ENCODE peak calls at places on chromosomes 6 and 20, in eight cellular contexts. M is dorsolateral prefrontal cortex; Z is CD8-positive, alpha-beta T cell; T is uterus; E is keratinocyte; H is lower lobe of right lung; D is AG04450; W is fibroblast of pulmonary artery. S is an unnamed sample.

GRCh38 chr6:90892271-90892670 is 305.4 kb upstream of the MAP3K7 start:
- DNase-seq in W (no peak), D (no peak), E (no peak), Z (no peak), H (no peak), T (no peak), M (no peak), S (no peak)

GRCh38 chr6:129662980-129663431 is 47.0 kb downstream of the ARHGAP18 start:
- DNase-seq in H (no peak), E (no peak), D (no peak), Z (no peak), T (no peak), W (no peak), M (no peak), S (no peak)

GRCh38 chr20:911882-912600 is 4.1 kb downstream of the ANGPT4 start:
- DNase-seq in Z (no peak), M (no peak), T (no peak), H (no peak), E (no peak), D (no peak), W (no peak), S (no peak)

GRCh38 chr6:13709698-13710551 is 1.7 kb downstream of the RANBP9 start:
- DNase-seq in H (no peak), Z (no peak), D (no peak), M (no peak), W (peak), E (no peak), T (no peak), S (peak)

GRCh38 chr6:41162687-41163418 is at the start of gene TREM2:
- DNase-seq in D (no peak), Z (no peak), E (no peak), W (no peak), M (no peak), H (no peak), T (no peak), S (no peak)

GRCh38 chr6:92700411-92700810 is 718.9 kb downstream of the EPHA7 start:
- DNase-seq in H (no peak), M (no peak), Z (no peak), W (no peak), D (no peak), E (no peak), T (no peak), S (no peak)

GRCh38 chr6:131807644-131808459 is at the start of gene ENPP1:
- DNase-seq in E (no peak), T (peak), Z (peak), D (no peak), W (peak), M (peak), H (peak), S (no peak)

GRCh38 chr6:125310994-125311649 is 9.4 kb upstream of the HDDC2 start:
- DNase-seq in H (no peak), E (no peak), T (no peak), W (peak), M (peak), Z (no peak), D (peak), S (peak)

GRCh38 chr20:51775241-51775640 is 7.1 kb upstream of the ATP9A start:
- DNase-seq in W (no peak), H (no peak), Z (no peak), T (no peak), D (no peak), E (no peak), M (no peak), S (no peak)

GRCh38 chr6:37048851-37049734 is 43.6 kb downstream of the FGD2 start:
- DNase-seq in M (no peak), E (no peak), H (no peak), D (peak), Z (peak), W (peak), T (peak), S (peak)

GRCh38 chr6:54481096-54481495 is 172.9 kb downstream of the TINAG start:
- DNase-seq in H (no peak), D (no peak), T (no peak), W (peak), M (no peak), E (no peak), Z (no peak), S (no peak)

GRCh38 chr6:168058691-168059551 is 20.1 kb downstream of the FRMD1 start:
- DNase-seq in E (no peak), T (no peak), W (no peak), M (no peak), H (no peak), D (no peak), Z (no peak), S (no peak)

GRCh38 chr6:12313992-12314589 is 23.9 kb downstream of the EDN1 start:
- DNase-seq in E (no peak), T (no peak), M (no peak), H (no peak), Z (no peak), D (no peak), W (peak), S (no peak)

GRCh38 chr20:61308171-61308795 is 56.2 kb downstream of the CDH4 start:
- DNase-seq in M (no peak), D (no peak), Z (no peak), W (no peak), T (no peak), H (no peak), E (no peak), S (no peak)

GRCh38 chr6:42984924-42985475 is 630 bp downstream of the PPP2R5D start:
- DNase-seq in M (no peak), W (no peak), H (no peak), Z (no peak), T (no peak), E (no peak), D (no peak), S (no peak)

GRCh38 chr20:31604567-31605030 is 490 bp upstream of the ID1 start:
- DNase-seq in E (no peak), W (no peak), M (no peak), Z (no peak), T (no peak), H (no peak), D (no peak), S (no peak)

GRCh38 chr6:154352898-154353585 is 3.6 kb downstream of the IPCEF1 start:
- DNase-seq in W (no peak), E (no peak), D (no peak), T (no peak), H (no peak), Z (no peak), M (no peak), S (no peak)

GRCh38 chr6:14000901-14001300 is 76.1 kb downstream of the RNF182 start:
- DNase-seq in Z (no peak), D (no peak), M (no peak), H (no peak), W (peak), T (no peak), E (no peak), S (no peak)

GRCh38 chr20:17857639-17858449 is 110.8 kb downstream of the SNX5 start:
- DNase-seq in H (no peak), Z (no peak), E (no peak), D (no peak), M (no peak), T (no peak), W (no peak), S (no peak)

GRCh38 chr20:53980101-53980500 is 90.3 kb downstream of the BCAS1 start:
- DNase-seq in Z (no peak), D (no peak), M (no peak), E (no peak), W (no peak), H (no peak), T (no peak), S (no peak)

GRCh38 chr6:72748759-72749158 is 126.9 kb downstream of the KCNQ5 start:
- DNase-seq in W (peak), M (no peak), E (peak), T (no peak), H (no peak), Z (no peak), D (peak), S (peak)

GRCh38 chr6:144219056-144219685 is 66.0 kb upstream of the UTRN start:
- DNase-seq in E (no peak), H (no peak), D (no peak), M (no peak), W (peak), T (no peak), Z (no peak), S (no peak)

GRCh38 chr6:78570044-78570443 is 297.3 kb upstream of the IRAK1BP1 start:
- DNase-seq in H (no peak), M (no peak), D (no peak), Z (no peak), E (no peak), T (no peak), W (no peak), S (no peak)

GRCh38 chr20:57465486-57465885 is 59.5 kb downstream of the CTCFL start:
- DNase-seq in E (no peak), T (no peak), M (no peak), D (no peak), W (no peak), H (peak), Z (no peak), S (no peak)

GRCh38 chr20:51195419-51195901 is 172.6 kb upstream of the KCNG1 start:
- DNase-seq in E (peak), D (no peak), W (peak), Z (no peak), H (no peak), T (no peak), M (no peak), S (peak)

GRCh38 chr20:2780948-2781347 is 19.5 kb downstream of the CPXM1 start:
- DNase-seq in W (no peak), T (no peak), E (no peak), Z (no peak), H (no peak), M (no peak), D (no peak), S (no peak)

GRCh38 chr6:12001004-12001705 is 11.0 kb upstream of the HIVEP1 start:
- DNase-seq in H (no peak), Z (no peak), W (peak), T (peak), D (no peak), E (no peak), M (no peak), S (no peak)

GRCh38 chr20:25090492-25091429 is 8.8 kb upstream of the VSX1 start:
- DNase-seq in D (no peak), Z (peak), H (no peak), M (no peak), W (no peak), E (no peak), T (no peak), S (no peak)

GRCh38 chr6:157169186-157169585 is 154.1 kb downstream of the TMEM242 start:
- DNase-seq in E (no peak), Z (no peak), W (no peak), H (no peak), M (no peak), T (no peak), D (no peak), S (no peak)

GRCh38 chr20:58945967-58946631 is 35.0 kb upstream of the NELFCD start:
- DNase-seq in H (no peak), T (no peak), M (no peak), W (no peak), Z (no peak), E (no peak), D (no peak), S (no peak)

GRCh38 chr6:124057448-124057847 is 253.8 kb downstream of the NKAIN2 start:
- DNase-seq in W (no peak), Z (no peak), E (no peak), D (no peak), M (no peak), T (no peak), H (no peak), S (no peak)

GRCh38 chr6:127207591-127208120 is 59.0 kb upstream of the RNF146 start:
- DNase-seq in D (no peak), M (no peak), T (no peak), H (no peak), E (no peak), W (peak), Z (no peak), S (peak)

GRCh38 chr6:127202676-127203075 is 64.0 kb upstream of the RNF146 start:
- DNase-seq in M (no peak), Z (no peak), D (no peak), E (no peak), W (no peak), T (no peak), H (no peak), S (no peak)

GRCh38 chr6:127204278-127204677 is 62.4 kb upstream of the RNF146 start:
- DNase-seq in Z (no peak), D (no peak), M (no peak), H (no peak), E (no peak), W (no peak), T (no peak), S (no peak)

GRCh38 chr6:127206531-127207065 is 60.1 kb upstream of the RNF146 start:
- DNase-seq in D (no peak), M (no peak), E (no peak), T (no peak), W (peak), Z (no peak), H (no peak), S (no peak)

GRCh38 chr6:127205031-127205430 is 61.6 kb upstream of the RNF146 start:
- DNase-seq in W (no peak), D (no peak), E (no peak), M (no peak), T (no peak), Z (no peak), H (no peak), S (no peak)
- TF ChIP-seq CTCF in W (no peak), D (no peak), E (no peak), M (no peak), T (no peak), Z (no peak), H (no peak), S (no peak)

DNA sequence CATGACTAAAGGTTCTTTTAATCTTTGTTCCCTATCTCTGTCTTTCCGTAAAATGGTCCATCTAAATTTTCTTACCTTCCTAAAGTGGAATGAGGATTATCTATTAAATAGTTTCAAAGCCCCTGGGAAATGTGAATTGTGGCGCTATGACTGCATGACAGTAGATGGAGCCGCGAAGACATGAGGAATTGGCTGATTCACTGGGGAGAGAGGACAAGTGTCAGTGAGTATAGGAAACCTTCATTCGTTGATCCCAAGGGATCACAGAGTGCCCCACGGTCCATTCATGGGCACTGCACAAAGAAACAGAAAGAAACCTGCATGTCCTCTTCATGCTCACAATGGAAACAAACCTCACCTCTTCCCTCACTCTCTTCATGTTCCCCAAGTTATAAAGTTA is 479.3 kb upstream of the BTBD3 start:
- DNase-seq in M (no peak), W (no peak), Z (no peak), D (no peak), H (no peak), T (no peak), E (no peak), S (no peak)
- TF ChIP-seq CTCF in M (no peak), W (no peak), Z (no peak), D (no peak), H (no peak), T (no peak), E (peak), S (no peak)

DNA sequence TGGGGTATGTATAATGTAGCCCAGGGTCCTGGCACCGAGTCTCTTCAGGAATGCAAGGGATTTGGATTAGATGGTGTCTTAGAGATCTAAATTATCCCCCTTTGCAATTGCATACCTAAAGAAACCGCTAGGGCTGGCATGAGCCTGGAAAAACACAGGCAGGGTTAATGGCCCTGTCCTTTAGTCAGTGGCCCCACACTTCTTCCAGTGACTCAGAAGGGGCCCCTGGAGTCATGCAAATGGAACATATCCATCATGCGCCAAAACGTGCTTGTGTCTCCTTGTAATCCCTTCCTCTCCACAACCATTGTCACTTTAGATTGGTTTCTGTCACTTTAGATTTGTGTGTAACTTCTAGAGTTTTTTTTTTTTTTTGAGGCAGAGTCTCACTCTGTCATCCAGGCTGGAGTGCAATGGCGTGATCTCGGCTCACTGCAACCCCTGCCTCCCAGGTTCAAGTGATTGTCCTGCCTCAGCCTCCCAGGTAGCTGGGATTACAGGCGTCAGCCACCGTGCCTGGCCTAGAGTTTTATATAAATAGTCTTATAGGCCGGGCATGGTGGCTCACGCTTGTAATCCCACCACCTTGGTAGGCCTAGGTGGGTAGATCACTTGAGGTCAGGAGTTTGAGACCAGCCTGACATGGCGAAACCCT is 8.7 kb upstream of the MYBL2 start:
- DNase-seq in D (no peak), W (peak), Z (no peak), T (no peak), E (no peak), H (no peak), M (no peak), S (no peak)
- TF ChIP-seq CTCF in D (peak), W (no peak), Z (no peak), T (no peak), E (no peak), H (no peak), M (no peak), S (peak)

GRCh38 chr6:33827546-33828451 is 24.0 kb upstream of the MLN start:
- DNase-seq in W (no peak), Z (no peak), E (no peak), M (no peak), T (no peak), H (peak), D (no peak), S (peak)

GRCh38 chr6:33828452-33828763 is 24.6 kb upstream of the MLN start:
- DNase-seq in H (no peak), M (no peak), D (no peak), T (no peak), W (no peak), E (no peak), Z (no peak), S (no peak)

GRCh38 chr6:33828764-33829731 is 25.2 kb upstream of the MLN start:
- DNase-seq in H (peak), Z (no peak), T (no peak), D (no peak), E (no peak), M (peak), W (peak), S (no peak)

GRCh38 chr6:33824461-33825154 is 20.8 kb upstream of the MLN start:
- DNase-seq in Z (no peak), H (peak), M (no peak), E (no peak), T (no peak), W (peak), D (no peak), S (peak)

DNA sequence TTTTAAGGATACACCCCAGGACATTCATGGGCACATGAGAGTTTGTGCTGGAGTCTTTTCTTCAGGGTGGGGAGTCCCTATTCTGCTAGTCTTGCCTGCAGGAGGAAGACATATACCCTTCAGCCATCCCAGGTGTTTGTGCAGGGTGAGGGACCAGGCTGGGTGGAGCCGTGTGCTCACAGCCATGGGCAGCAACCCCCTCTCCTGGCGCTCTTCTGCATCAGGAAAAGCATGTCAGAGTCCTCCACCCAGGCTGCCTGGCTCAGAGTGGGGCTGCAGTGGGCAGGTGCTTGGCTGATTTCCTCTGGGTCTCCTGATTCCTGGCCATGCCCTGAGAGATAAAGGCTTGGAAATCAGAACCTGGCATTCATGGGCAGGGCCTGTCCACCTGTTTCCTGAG is 22.7 kb upstream of the MLN start:
- DNase-seq in M (no peak), E (no peak), H (no peak), D (no peak), Z (no peak), W (no peak), T (no peak), S (no peak)
- TF ChIP-seq CTCF in M (no peak), E (no peak), H (no peak), D (no peak), Z (no peak), W (no peak), T (no peak), S (no peak)

GRCh38 chr20:45459606-45460005 is 9.9 kb upstream of the WFDC2 start:
- DNase-seq in M (no peak), W (peak), Z (no peak), T (no peak), H (no peak), E (no peak), D (no peak), S (no peak)
- TF ChIP-seq CTCF in M (no peak), W (peak), Z (no peak), T (no peak), H (no peak), E (no peak), D (peak), S (peak)

GRCh38 chr20:3826420-3826819 is 6.1 kb downstream of the AP5S1 start:
- DNase-seq in T (no peak), Z (no peak), D (no peak), H (no peak), W (no peak), E (no peak), M (no peak), S (no peak)

GRCh38 chr20:3828798-3829197 is 8.5 kb downstream of the AP5S1 start:
- DNase-seq in T (no peak), W (no peak), H (no peak), M (no peak), Z (no peak), E (no peak), D (no peak), S (no peak)

GRCh38 chr20:3823881-3824280 is 3.5 kb downstream of the AP5S1 start:
- DNase-seq in H (no peak), T (no peak), M (no peak), W (no peak), Z (no peak), D (no peak), E (no peak), S (no peak)

GRCh38 chr20:3821996-3822395 is 1.6 kb downstream of the AP5S1 start:
- DNase-seq in M (no peak), Z (no peak), H (no peak), W (no peak), D (no peak), T (no peak), E (no peak), S (no peak)

DNA sequence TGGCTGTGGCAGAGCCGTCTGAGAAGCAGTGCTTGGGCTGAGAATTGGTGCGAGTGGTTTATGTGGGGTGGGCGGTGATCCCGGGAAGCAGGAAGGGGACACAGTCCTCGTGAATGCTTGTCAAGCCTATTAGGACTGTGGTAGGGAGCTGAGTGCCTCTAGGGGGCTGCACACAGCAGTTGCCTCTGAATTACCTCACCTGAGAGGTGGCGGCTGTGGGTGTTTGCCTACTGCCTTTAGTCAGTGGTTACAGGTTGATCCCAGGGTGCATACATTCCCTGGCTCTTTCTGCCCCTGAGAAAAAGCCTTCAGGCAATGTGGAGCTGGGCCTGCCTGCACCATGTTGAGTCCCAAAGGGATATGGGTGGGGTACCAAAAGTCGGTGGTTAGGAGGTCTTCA is 5.2 kb downstream of the AP5S1 start:
- DNase-seq in W (no peak), D (no peak), Z (no peak), T (no peak), E (no peak), H (no peak), M (no peak), S (no peak)
- TF ChIP-seq CTCF in W (no peak), D (no peak), Z (no peak), T (no peak), E (no peak), H (no peak), M (no peak), S (no peak)

DNA sequence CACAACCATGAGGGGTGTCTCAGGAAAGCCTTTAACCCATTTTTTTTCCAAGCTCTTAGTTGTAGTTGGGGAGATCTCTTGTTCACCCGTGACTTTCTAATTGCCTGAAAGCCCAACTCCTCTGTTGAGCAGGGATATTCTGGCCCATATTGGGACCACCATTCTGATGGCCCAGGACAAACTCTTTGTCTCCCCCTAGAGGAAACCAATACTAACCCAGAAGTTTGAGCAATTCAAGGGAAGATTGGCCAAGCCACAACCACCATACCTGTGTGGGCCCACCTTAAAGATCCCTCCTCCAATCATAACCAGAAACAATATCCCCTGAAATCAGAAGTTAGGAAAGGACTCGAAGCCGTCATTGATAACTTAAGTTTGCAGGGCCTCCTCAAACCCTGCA is 132.6 kb downstream of the THBS2 start:
- DNase-seq in T (no peak), D (no peak), W (no peak), E (no peak), M (no peak), H (no peak), Z (no peak), S (no peak)
- TF ChIP-seq CTCF in T (no peak), D (no peak), W (no peak), E (peak), M (no peak), H (no peak), Z (no peak), S (peak)

S was measured in brain microvascular endothelial cell.